ENCODE peak calls at places on chromosomes 16 and 17, in nine cellular contexts. One of them, this sample, is unnamed. For H3K9me3, the result is how much of the 10 kb centered on the place peaks cover.

GRCh38 chr17:31663576-31663975 is 195.5 kb downstream of the COPRS start:
- DNase-seq in NT2/D1: no peak
- DNase-seq in uterus: no peak
- DNase-seq in Peyer's patch: no peak
- DNase-seq in body of pancreas: no peak
- DNase-seq in sigmoid colon: no peak
- DNase-seq in CD4-positive, CD25-positive, alpha-beta regulatory T cell: no peak
- DNase-seq in ovary: no peak
- DNase-seq in transverse colon: no peak
- DNase-seq in this sample: no peak

GRCh38 chr17:30336369-30337171 is 2.7 kb upstream of the TMIGD1 start:
- DNase-seq in NT2/D1: peak
- DNase-seq in uterus: no peak
- DNase-seq in Peyer's patch: no peak
- DNase-seq in body of pancreas: peak
- DNase-seq in sigmoid colon: no peak
- DNase-seq in CD4-positive, CD25-positive, alpha-beta regulatory T cell: peak
- DNase-seq in ovary: no peak
- DNase-seq in transverse colon: peak
- DNase-seq in this sample: peak

GRCh38 chr17:304461-304860 is 48.1 kb downstream of the RPH3AL start:
- DNase-seq in NT2/D1: no peak
- DNase-seq in uterus: no peak
- DNase-seq in Peyer's patch: no peak
- DNase-seq in body of pancreas: peak
- DNase-seq in sigmoid colon: no peak
- DNase-seq in CD4-positive, CD25-positive, alpha-beta regulatory T cell: no peak
- DNase-seq in ovary: peak
- DNase-seq in transverse colon: no peak
- DNase-seq in this sample: no peak

GRCh38 chr17:57572062-57572461 is 173.0 kb downstream of the CCDC182 start:
- DNase-seq in NT2/D1: no peak
- DNase-seq in uterus: no peak
- DNase-seq in Peyer's patch: no peak
- DNase-seq in body of pancreas: peak
- DNase-seq in sigmoid colon: no peak
- DNase-seq in CD4-positive, CD25-positive, alpha-beta regulatory T cell: no peak
- DNase-seq in ovary: no peak
- DNase-seq in transverse colon: no peak
- DNase-seq in this sample: no peak

GRCh38 chr17:76833034-76833689 is 35.0 kb upstream of the MGAT5B start:
- DNase-seq in NT2/D1: no peak
- DNase-seq in uterus: no peak
- DNase-seq in Peyer's patch: no peak
- DNase-seq in body of pancreas: no peak
- DNase-seq in sigmoid colon: no peak
- DNase-seq in CD4-positive, CD25-positive, alpha-beta regulatory T cell: no peak
- DNase-seq in ovary: no peak
- DNase-seq in transverse colon: no peak
- DNase-seq in this sample: no peak

GRCh38 chr17:2549392-2550211 is 37.9 kb upstream of the METTL16 start:
- DNase-seq in NT2/D1: no peak
- DNase-seq in uterus: no peak
- DNase-seq in Peyer's patch: no peak
- DNase-seq in body of pancreas: no peak
- DNase-seq in sigmoid colon: no peak
- DNase-seq in CD4-positive, CD25-positive, alpha-beta regulatory T cell: no peak
- DNase-seq in ovary: no peak
- DNase-seq in transverse colon: no peak
- DNase-seq in this sample: no peak

GRCh38 chr17:50845260-50846147 is 10.1 kb downstream of the WFIKKN2 start:
- DNase-seq in NT2/D1: no peak
- DNase-seq in uterus: no peak
- DNase-seq in Peyer's patch: no peak
- DNase-seq in body of pancreas: no peak
- DNase-seq in sigmoid colon: peak
- DNase-seq in CD4-positive, CD25-positive, alpha-beta regulatory T cell: no peak
- DNase-seq in ovary: no peak
- DNase-seq in transverse colon: no peak
- DNase-seq in this sample: no peak

GRCh38 chr17:28968269-28968913 is 17.1 kb upstream of the PHF12 start:
- DNase-seq in NT2/D1: no peak
- DNase-seq in uterus: no peak
- DNase-seq in Peyer's patch: no peak
- DNase-seq in body of pancreas: peak
- DNase-seq in sigmoid colon: no peak
- DNase-seq in CD4-positive, CD25-positive, alpha-beta regulatory T cell: no peak
- DNase-seq in ovary: no peak
- DNase-seq in transverse colon: no peak
- DNase-seq in this sample: no peak

GRCh38 chr16:68972720-68973119 is 129.4 kb downstream of the TANGO6 start:
- DNase-seq in NT2/D1: peak
- DNase-seq in uterus: no peak
- DNase-seq in Peyer's patch: peak
- DNase-seq in body of pancreas: no peak
- DNase-seq in sigmoid colon: no peak
- DNase-seq in CD4-positive, CD25-positive, alpha-beta regulatory T cell: no peak
- DNase-seq in ovary: no peak
- DNase-seq in transverse colon: peak
- DNase-seq in this sample: no peak

GRCh38 chr17:69142473-69142802 is 743 bp upstream of the ABCA6 start:
- DNase-seq in NT2/D1: no peak
- DNase-seq in uterus: no peak
- DNase-seq in Peyer's patch: no peak
- DNase-seq in body of pancreas: no peak
- DNase-seq in sigmoid colon: no peak
- DNase-seq in CD4-positive, CD25-positive, alpha-beta regulatory T cell: no peak
- DNase-seq in ovary: no peak
- DNase-seq in transverse colon: no peak
- DNase-seq in this sample: no peak

GRCh38 chr16:82736161-82736697 is 109.5 kb downstream of the CDH13 start:
- DNase-seq in NT2/D1: no peak
- DNase-seq in uterus: no peak
- DNase-seq in Peyer's patch: no peak
- DNase-seq in body of pancreas: no peak
- DNase-seq in sigmoid colon: no peak
- DNase-seq in CD4-positive, CD25-positive, alpha-beta regulatory T cell: no peak
- DNase-seq in ovary: no peak
- DNase-seq in transverse colon: no peak
- DNase-seq in this sample: no peak

GRCh38 chr17:12917401-12917800 is 100.4 kb downstream of the ELAC2 start:
- DNase-seq in NT2/D1: no peak
- DNase-seq in uterus: no peak
- DNase-seq in Peyer's patch: no peak
- DNase-seq in body of pancreas: no peak
- DNase-seq in sigmoid colon: no peak
- DNase-seq in CD4-positive, CD25-positive, alpha-beta regulatory T cell: no peak
- DNase-seq in ovary: no peak
- DNase-seq in transverse colon: no peak
- DNase-seq in this sample: no peak

GRCh38 chr17:59777033-59777432 is 69.6 kb downstream of the VMP1 start:
- DNase-seq in NT2/D1: no peak
- DNase-seq in uterus: no peak
- DNase-seq in Peyer's patch: no peak
- DNase-seq in body of pancreas: no peak
- DNase-seq in sigmoid colon: no peak
- DNase-seq in CD4-positive, CD25-positive, alpha-beta regulatory T cell: no peak
- DNase-seq in ovary: no peak
- DNase-seq in transverse colon: no peak
- DNase-seq in this sample: no peak

GRCh38 chr17:60102632-60103047 is 23.9 kb upstream of the HEATR6 start:
- DNase-seq in NT2/D1: no peak
- DNase-seq in uterus: no peak
- DNase-seq in Peyer's patch: no peak
- DNase-seq in body of pancreas: no peak
- DNase-seq in sigmoid colon: no peak
- DNase-seq in CD4-positive, CD25-positive, alpha-beta regulatory T cell: no peak
- DNase-seq in ovary: no peak
- DNase-seq in transverse colon: peak
- DNase-seq in this sample: no peak

GRCh38 chr17:46811978-46812583 is 6.4 kb downstream of the WNT3 start:
- DNase-seq in NT2/D1: no peak
- DNase-seq in uterus: peak
- DNase-seq in Peyer's patch: no peak
- DNase-seq in body of pancreas: no peak
- DNase-seq in sigmoid colon: no peak
- DNase-seq in CD4-positive, CD25-positive, alpha-beta regulatory T cell: no peak
- DNase-seq in ovary: no peak
- DNase-seq in transverse colon: no peak
- DNase-seq in this sample: no peak

DNA sequence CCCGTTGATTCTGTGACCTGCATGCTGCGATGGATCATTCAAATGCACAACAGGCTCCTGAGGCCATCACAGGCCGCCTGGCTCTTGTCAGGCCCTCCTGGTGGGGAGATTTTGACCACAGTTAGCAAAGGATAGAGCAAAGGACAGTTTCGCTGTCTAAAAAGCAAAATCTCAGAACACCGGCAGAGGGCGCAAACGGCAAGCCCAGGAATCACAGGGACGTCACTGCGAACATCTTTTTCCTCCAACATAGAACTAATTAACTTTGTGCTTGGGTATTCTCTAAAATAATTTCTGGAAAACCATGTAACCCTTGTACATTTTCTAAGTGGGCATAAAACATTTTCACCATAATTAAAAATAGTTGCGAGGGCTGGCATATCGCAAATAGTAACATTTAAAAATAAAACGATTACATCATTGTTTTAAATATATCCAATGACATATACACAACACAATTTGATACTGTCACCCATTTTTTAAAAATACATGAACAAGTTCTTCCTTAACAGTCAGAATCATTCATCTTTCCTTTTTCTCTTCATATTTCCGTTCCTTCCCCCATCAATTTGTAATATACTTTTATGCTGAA is 19.7 kb upstream of the SLC47A1 start:
- DNase-seq in NT2/D1: peak
- DNase-seq in uterus: peak
- DNase-seq in Peyer's patch: peak
- DNase-seq in body of pancreas: peak
- DNase-seq in sigmoid colon: peak
- DNase-seq in CD4-positive, CD25-positive, alpha-beta regulatory T cell: peak
- DNase-seq in ovary: peak
- DNase-seq in transverse colon: peak
- DNase-seq in this sample: peak
- H3K4me3 ChIP-seq in NT2/D1: no peak
- H3K4me3 ChIP-seq in uterus: no peak
- H3K4me3 ChIP-seq in Peyer's patch: no peak
- H3K4me3 ChIP-seq in body of pancreas: no peak
- H3K4me3 ChIP-seq in sigmoid colon: no peak
- H3K4me3 ChIP-seq in CD4-positive, CD25-positive, alpha-beta regulatory T cell: no peak
- H3K4me3 ChIP-seq in ovary: no peak
- H3K4me3 ChIP-seq in transverse colon: no peak
- H3K4me3 ChIP-seq in this sample: no peak

GRCh38 chr16:88617268-88618031 is 20.9 kb upstream of the IL17C start:
- DNase-seq in NT2/D1: no peak
- DNase-seq in uterus: no peak
- DNase-seq in Peyer's patch: no peak
- DNase-seq in body of pancreas: no peak
- DNase-seq in sigmoid colon: no peak
- DNase-seq in CD4-positive, CD25-positive, alpha-beta regulatory T cell: no peak
- DNase-seq in ovary: no peak
- DNase-seq in transverse colon: peak
- DNase-seq in this sample: no peak
- H3K9me3 ChIP-seq in NT2/D1: under half
- H3K9me3 ChIP-seq in uterus: under half
- H3K9me3 ChIP-seq in Peyer's patch: under half
- H3K9me3 ChIP-seq in body of pancreas: under half
- H3K9me3 ChIP-seq in sigmoid colon: under half
- H3K9me3 ChIP-seq in CD4-positive, CD25-positive, alpha-beta regulatory T cell: under half
- H3K9me3 ChIP-seq in ovary: under half
- H3K9me3 ChIP-seq in transverse colon: under half
- H3K9me3 ChIP-seq in this sample: under half

GRCh38 chr17:41781404-41782110 is 5.0 kb downstream of the JUP start:
- DNase-seq in NT2/D1: no peak
- DNase-seq in uterus: no peak
- DNase-seq in Peyer's patch: no peak
- DNase-seq in body of pancreas: no peak
- DNase-seq in sigmoid colon: peak
- DNase-seq in CD4-positive, CD25-positive, alpha-beta regulatory T cell: no peak
- DNase-seq in ovary: no peak
- DNase-seq in transverse colon: no peak
- DNase-seq in this sample: no peak
- H3K4me3 ChIP-seq in NT2/D1: no peak
- H3K4me3 ChIP-seq in uterus: no peak
- H3K4me3 ChIP-seq in Peyer's patch: no peak
- H3K4me3 ChIP-seq in body of pancreas: no peak
- H3K4me3 ChIP-seq in sigmoid colon: no peak
- H3K4me3 ChIP-seq in CD4-positive, CD25-positive, alpha-beta regulatory T cell: no peak
- H3K4me3 ChIP-seq in ovary: no peak
- H3K4me3 ChIP-seq in transverse colon: no peak
- H3K4me3 ChIP-seq in this sample: no peak

GRCh38 chr16:60684002-60684401 is 1352.2 kb downstream of the CDH8 start:
- DNase-seq in NT2/D1: no peak
- DNase-seq in uterus: no peak
- DNase-seq in Peyer's patch: no peak
- DNase-seq in body of pancreas: no peak
- DNase-seq in sigmoid colon: no peak
- DNase-seq in CD4-positive, CD25-positive, alpha-beta regulatory T cell: no peak
- DNase-seq in ovary: no peak
- DNase-seq in transverse colon: no peak
- DNase-seq in this sample: no peak

GRCh38 chr16:60682219-60682618 is 1354.0 kb downstream of the CDH8 start:
- DNase-seq in NT2/D1: no peak
- DNase-seq in uterus: no peak
- DNase-seq in Peyer's patch: no peak
- DNase-seq in body of pancreas: no peak
- DNase-seq in sigmoid colon: no peak
- DNase-seq in CD4-positive, CD25-positive, alpha-beta regulatory T cell: no peak
- DNase-seq in ovary: no peak
- DNase-seq in transverse colon: no peak
- DNase-seq in this sample: no peak

GRCh38 chr16:60675022-60675421 is 1361.2 kb downstream of the CDH8 start:
- DNase-seq in NT2/D1: no peak
- DNase-seq in uterus: no peak
- DNase-seq in Peyer's patch: no peak
- DNase-seq in body of pancreas: no peak
- DNase-seq in sigmoid colon: no peak
- DNase-seq in CD4-positive, CD25-positive, alpha-beta regulatory T cell: no peak
- DNase-seq in ovary: no peak
- DNase-seq in transverse colon: no peak
- DNase-seq in this sample: no peak

GRCh38 chr16:60686824-60687223 is 1349.4 kb downstream of the CDH8 start:
- DNase-seq in NT2/D1: peak
- DNase-seq in uterus: no peak
- DNase-seq in Peyer's patch: no peak
- DNase-seq in body of pancreas: no peak
- DNase-seq in sigmoid colon: no peak
- DNase-seq in CD4-positive, CD25-positive, alpha-beta regulatory T cell: no peak
- DNase-seq in ovary: no peak
- DNase-seq in transverse colon: no peak
- DNase-seq in this sample: no peak

DNA sequence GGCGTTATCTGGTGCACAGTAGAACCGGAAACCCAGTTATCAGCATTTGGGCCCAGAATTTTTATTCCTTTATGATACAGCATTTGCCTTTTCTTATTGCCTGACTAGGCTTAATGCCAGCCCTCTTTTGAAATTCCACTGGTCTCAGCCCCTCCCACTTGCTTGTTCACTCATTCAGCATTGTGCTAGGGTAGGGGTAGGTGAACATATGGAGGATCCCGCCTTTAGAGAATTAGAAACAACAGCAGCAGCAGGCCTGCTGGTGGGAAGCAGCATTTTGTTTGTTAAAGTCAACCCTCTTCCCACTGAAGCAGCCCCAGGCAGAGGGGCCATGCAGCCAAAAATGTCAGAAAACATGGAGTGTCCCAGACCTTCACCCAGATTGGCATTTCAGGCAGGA is 1355.2 kb downstream of the CDH8 start:
- DNase-seq in NT2/D1: no peak
- DNase-seq in uterus: no peak
- DNase-seq in Peyer's patch: no peak
- DNase-seq in body of pancreas: no peak
- DNase-seq in sigmoid colon: no peak
- DNase-seq in CD4-positive, CD25-positive, alpha-beta regulatory T cell: no peak
- DNase-seq in ovary: no peak
- DNase-seq in transverse colon: no peak
- DNase-seq in this sample: no peak
- H3K9me3 ChIP-seq in NT2/D1: under half
- H3K9me3 ChIP-seq in uterus: under half
- H3K9me3 ChIP-seq in Peyer's patch: under half
- H3K9me3 ChIP-seq in body of pancreas: under half
- H3K9me3 ChIP-seq in sigmoid colon: under half
- H3K9me3 ChIP-seq in CD4-positive, CD25-positive, alpha-beta regulatory T cell: under half
- H3K9me3 ChIP-seq in ovary: under half
- H3K9me3 ChIP-seq in transverse colon: under half
- H3K9me3 ChIP-seq in this sample: under half

This sample was measured in CD4-positive, alpha-beta memory T cell.